ENCODE peak calls at places on chromosomes 16 and 17, in six cellular contexts. D, R, I, Z, X and L are unnamed samples.

GRCh38 chr17:11608396-11608795 is 10.1 kb downstream of the DNAH9 start:
- DNase-seq in D (no peak), R (no peak), I (peak), Z (no peak), X (no peak), L (no peak)

GRCh38 chr17:37168731-37169353 is 206.9 kb upstream of the C17orf78 start:
- DNase-seq in D (peak), R (no peak), I (peak), Z (no peak), X (no peak), L (no peak)

GRCh38 chr17:5877948-5878347 is 192.2 kb upstream of the WSCD1 start:
- DNase-seq in D (no peak), R (no peak), I (no peak), Z (no peak), X (no peak), L (no peak)

GRCh38 chr17:1762906-1763829 is 1.3 kb downstream of the SERPINF1 start:
- DNase-seq in D (peak), R (no peak), I (no peak), Z (no peak), X (no peak), L (peak)

GRCh38 chr16:74586948-74587347 is 20.0 kb downstream of the GLG1 start:
- DNase-seq in D (no peak), R (no peak), I (no peak), Z (no peak), X (no peak), L (no peak)

GRCh38 chr17:74922694-74923537 is at the start of gene USH1G:
- DNase-seq in D (peak), R (no peak), I (no peak), Z (no peak), X (peak), L (no peak)

GRCh38 chr16:65490296-65490695 is 368.4 kb upstream of the CDH11 start:
- DNase-seq in D (no peak), R (no peak), I (no peak), Z (no peak), X (no peak), L (no peak)

GRCh38 chr16:27199747-27200146 is 3.6 kb upstream of the KDM8 start:
- DNase-seq in D (no peak), R (no peak), I (no peak), Z (no peak), X (no peak), L (peak)

GRCh38 chr17:47990962-47991731 is 20.2 kb downstream of the CDK5RAP3 start:
- DNase-seq in D (peak), R (no peak), I (no peak), Z (no peak), X (no peak), L (no peak)

GRCh38 chr17:22460461-22461063 is 768.2 kb downstream of the KCNJ18 start:
- DNase-seq in D (no peak), R (no peak), I (no peak), Z (no peak), X (no peak), L (no peak)

GRCh38 chr16:56795011-56795410 is 65.1 kb downstream of the NUP93 start:
- DNase-seq in D (no peak), R (no peak), I (no peak), Z (no peak), X (no peak), L (no peak)

GRCh38 chr16:65154321-65154720 is 32.5 kb upstream of the CDH11 start:
- DNase-seq in D (peak), R (no peak), I (no peak), Z (no peak), X (no peak), L (no peak)

GRCh38 chr16:47779201-47780016 is 318.3 kb downstream of the PHKB start:
- DNase-seq in D (no peak), R (no peak), I (no peak), Z (peak), X (peak), L (peak)

GRCh38 chr16:64047207-64047606 is 1074.7 kb downstream of the CDH11 start:
- DNase-seq in D (no peak), R (no peak), I (no peak), Z (no peak), X (no peak), L (no peak)

GRCh38 chr16:25614836-25615235 is 76.9 kb upstream of the HS3ST4 start:
- DNase-seq in D (no peak), R (no peak), I (no peak), Z (no peak), X (no peak), L (no peak)

GRCh38 chr16:66905633-66906539 is 12.8 kb downstream of the CDH16 start:
- DNase-seq in D (peak), R (no peak), I (no peak), Z (no peak), X (no peak), L (no peak)

GRCh38 chr16:4192206-4192605 is 49.7 kb downstream of the SRL start:
- DNase-seq in D (no peak), R (no peak), I (no peak), Z (no peak), X (no peak), L (no peak)

GRCh38 chr17:83173997-83174858 is 94.8 kb downstream of the METRNL start:
- DNase-seq in D (no peak), R (no peak), I (peak), Z (no peak), X (peak), L (peak)

GRCh38 chr17:50171371-50172071 is 5.7 kb downstream of the SGCA start:
- DNase-seq in D (no peak), R (no peak), I (no peak), Z (no peak), X (no peak), L (no peak)

GRCh38 chr16:7629571-7629970 is 296.9 kb downstream of the RBFOX1 start:
- DNase-seq in D (no peak), R (no peak), I (no peak), Z (no peak), X (no peak), L (no peak)

GRCh38 chr17:35051579-35052239 is 11.8 kb downstream of the RFFL start:
- DNase-seq in D (no peak), R (no peak), I (no peak), Z (no peak), X (peak), L (no peak)

GRCh38 chr17:57034807-57035754 is 50.0 kb upstream of the AKAP1 start:
- DNase-seq in D (no peak), R (no peak), I (no peak), Z (no peak), X (no peak), L (no peak)

GRCh38 chr16:89484923-89485679 is 5.3 kb downstream of the ANKRD11 start:
- DNase-seq in D (no peak), R (no peak), I (no peak), Z (no peak), X (peak), L (no peak)

GRCh38 chr16:4915226-4915761 is 21.7 kb downstream of the PPL start:
- DNase-seq in D (no peak), R (no peak), I (no peak), Z (no peak), X (no peak), L (no peak)

GRCh38 chr16:13453938-13454553 is 465.9 kb upstream of the ERCC4 start:
- DNase-seq in D (peak), R (peak), I (peak), Z (peak), X (peak), L (no peak)

GRCh38 chr17:72556944-72557826 is 436.4 kb downstream of the SOX9 start:
- DNase-seq in D (peak), R (peak), I (peak), Z (peak), X (peak), L (peak)

GRCh38 chr17:57823469-57824401 is 26.1 kb downstream of the MRPS23 start:
- DNase-seq in D (no peak), R (no peak), I (no peak), Z (no peak), X (no peak), L (no peak)

GRCh38 chr17:7479139-7479388 is 367 bp downstream of the ZBTB4 start:
- DNase-seq in D (no peak), R (no peak), I (no peak), Z (no peak), X (no peak), L (no peak)

GRCh38 chr17:67800495-67800928 is 24.8 kb upstream of the BPTF start:
- DNase-seq in D (peak), R (peak), I (peak), Z (peak), X (peak), L (peak)

GRCh38 chr17:38560503-38561318 is 45.0 kb downstream of the SRCIN1 start:
- DNase-seq in D (peak), R (no peak), I (no peak), Z (no peak), X (no peak), L (no peak)

GRCh38 chr16:80580109-80580832 is 39.5 kb downstream of the DYNLRB2 start:
- DNase-seq in D (no peak), R (no peak), I (no peak), Z (peak), X (peak), L (peak)

GRCh38 chr16:57265850-57266530 is 18.5 kb downstream of the PLLP start:
- DNase-seq in D (peak), R (no peak), I (peak), Z (no peak), X (no peak), L (no peak)

GRCh38 chr17:28030386-28030785 is 12.1 kb upstream of the NLK start:
- DNase-seq in D (no peak), R (no peak), I (peak), Z (no peak), X (no peak), L (no peak)

GRCh38 chr16:2142942-2143868 is 5.2 kb upstream of the RAB26 start:
- DNase-seq in D (no peak), R (no peak), I (no peak), Z (no peak), X (no peak), L (no peak)